ENCODE peak calls at places on chromosomes 13 and 19, in seven cellular contexts. C is psoas muscle, V is fibroblast of lung, M is lung, W is thoracic aorta, P is tibial artery, H is ascending aorta. Z is an unnamed sample.
A peak's percentile ranks its signal among the peaks of the same experiment; 100 is the strongest.

GRCh38 chr13:49585220-49586157 is at the start of gene RCBTB1:
- DNase-seq in C (peak; percentile 79), V (peak; percentile 58), P (peak; percentile 81), M (peak; percentile 77), W (peak; percentile 8), H (no peak), Z (peak; percentile 72)

GRCh38 chr13:33578786-33579185 is 239.2 kb upstream of the RFC3 start:
- DNase-seq in M (no peak), V (no peak), H (no peak), W (no peak), C (no peak), P (no peak), Z (peak; percentile 58)

GRCh38 chr13:51928231-51928630 is 66.5 kb downstream of the CCDC70 start:
- DNase-seq in M (no peak), C (no peak), W (no peak), V (no peak), H (no peak), P (no peak), Z (no peak)

GRCh38 chr13:57632276-57633140 is 964 bp downstream of the PCDH17 start:
- DNase-seq in C (peak; percentile 46), M (no peak), V (peak; percentile 31), H (no peak), W (no peak), P (peak; percentile 63), Z (peak; percentile 1)

GRCh38 chr13:99366075-99366987 is 59.1 kb upstream of the GPR183 start:
- DNase-seq in V (no peak), H (no peak), M (no peak), C (no peak), P (no peak), W (no peak), Z (no peak)

GRCh38 chr13:44855860-44856259 is 133.4 kb downstream of the NUFIP1 start:
- DNase-seq in V (no peak), M (no peak), C (no peak), P (no peak), H (no peak), W (no peak), Z (no peak)

GRCh38 chr13:32314968-32315254 is 252 bp downstream of the ZAR1L start:
- DNase-seq in V (peak; percentile 63), W (no peak), P (no peak), M (peak; percentile 51), H (no peak), C (no peak), Z (peak; percentile 68)

GRCh38 chr19:3642987-3643386 is 16.4 kb upstream of the CACTIN start:
- DNase-seq in H (no peak), C (no peak), V (no peak), M (no peak), W (no peak), P (no peak), Z (no peak)

GRCh38 chr19:22634450-22634827 is 315 bp downstream of the ZNF492 start:
- DNase-seq in C (no peak), V (no peak), H (no peak), M (no peak), P (no peak), W (no peak), Z (no peak)

GRCh38 chr13:39462456-39462855 is 140.5 kb downstream of the LHFPL6 start:
- DNase-seq in C (no peak), M (peak; percentile 57), H (no peak), V (no peak), P (no peak), W (no peak), Z (peak; percentile 71)

GRCh38 chr19:45262570-45262969 is 11.5 kb downstream of the MARK4 start:
- DNase-seq in H (no peak), M (no peak), C (no peak), W (no peak), P (no peak), V (no peak), Z (no peak)
- H3K4me3 ChIP-seq in H (no peak overlapping the region), M (no peak overlapping the region), C (no peak overlapping the region), W (no peak overlapping the region), P (no peak overlapping the region), V (no peak overlapping the region), Z (no peak overlapping the region)

GRCh38 chr13:75366380-75367280 is 115.3 kb downstream of the TBC1D4 start:
- DNase-seq in M (no peak), H (no peak), W (no peak), C (no peak), P (no peak), V (no peak), Z (peak; percentile 29)
- TF ChIP-seq CTCF in M (no peak), H (no peak), W (no peak), C (peak; percentile 21), P (no peak), V (no peak), Z (peak; percentile 1)

GRCh38 chr19:12664406-12665280 is 1.9 kb downstream of the MAN2B1 start:
- DNase-seq in M (no peak), W (no peak), P (no peak), V (no peak), C (no peak), H (no peak), Z (no peak)
- H3K4me3 ChIP-seq in M (no peak overlapping the region), W (no peak overlapping the region), P (no peak overlapping the region), V (no peak overlapping the region), C (peak overlapping the region; percentile 98), H (no peak overlapping the region), Z (no peak overlapping the region)

GRCh38 chr19:1826557-1827521 is 14.8 kb upstream of the ATP8B3 start:
- DNase-seq in P (no peak), C (no peak), M (no peak), H (no peak), W (no peak), V (no peak), Z (no peak)
- TF ChIP-seq CTCF in P (no peak), C (no peak), M (no peak), H (no peak), W (no peak), V (no peak), Z (no peak)

DNA sequence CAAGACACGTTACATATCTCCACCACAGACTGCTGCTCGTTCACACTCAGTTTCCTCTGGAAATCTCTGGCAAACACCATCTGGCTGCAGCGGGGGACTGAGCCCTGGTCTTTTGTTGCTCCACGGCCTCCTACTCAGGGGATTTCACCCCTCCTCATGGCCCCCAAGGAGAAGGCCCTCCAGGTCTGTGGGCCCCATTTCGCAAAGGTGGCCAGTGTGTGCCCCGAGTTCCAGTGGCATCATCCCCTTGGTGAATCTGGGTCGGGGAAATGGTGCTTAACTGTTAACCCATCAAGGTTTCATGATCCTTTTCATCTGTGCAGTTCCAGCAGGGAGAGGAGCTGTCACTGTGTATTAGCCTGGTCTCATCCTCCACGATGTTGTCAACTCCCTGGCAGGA is 235.4 kb upstream of the MAB21L1 start:
- DNase-seq in V (no peak), M (no peak), C (no peak), P (no peak), W (no peak), H (no peak), Z (no peak)
- H3K4me3 ChIP-seq in V (no peak overlapping the region), M (no peak overlapping the region), C (no peak overlapping the region), P (no peak overlapping the region), W (no peak overlapping the region), H (no peak overlapping the region), Z (no peak overlapping the region)

GRCh38 chr19:53912653-53913052 is 3.6 kb downstream of the CACNG7 start:
- DNase-seq in M (no peak), H (no peak), W (no peak), C (no peak), V (no peak), P (no peak), Z (no peak)

GRCh38 chr19:53910170-53910518 is 1.1 kb downstream of the CACNG7 start:
- DNase-seq in M (no peak), P (no peak), C (peak; percentile 17), W (no peak), H (no peak), V (no peak), Z (peak; percentile 31)

GRCh38 chr19:53915000-53915399 is 5.9 kb downstream of the CACNG7 start:
- DNase-seq in C (no peak), P (no peak), V (no peak), H (no peak), M (no peak), W (no peak), Z (no peak)

GRCh38 chr19:53917356-53917755 is 8.3 kb downstream of the CACNG7 start:
- DNase-seq in P (no peak), H (no peak), M (no peak), V (no peak), C (no peak), W (no peak), Z (no peak)

GRCh38 chr19:53916004-53916403 is 6.9 kb downstream of the CACNG7 start:
- DNase-seq in H (no peak), C (no peak), M (no peak), W (no peak), P (no peak), V (no peak), Z (no peak)
- TF ChIP-seq CTCF in H (no peak), C (no peak), M (no peak), W (no peak), P (no peak), V (no peak), Z (no peak)

GRCh38 chr19:5340637-5341447 is at the start of gene PTPRS:
- DNase-seq in H (no peak), P (peak; percentile 76), W (no peak), M (peak; percentile 65), V (peak; percentile 70), C (peak; percentile 86), Z (peak; percentile 71)
- H3K4me3 ChIP-seq in H (peak within 1 kb of the TSS; percentile 71), P (peak within 1 kb of the TSS; percentile 50), W (peak within 1 kb of the TSS; percentile 73), M (peak within 1 kb of the TSS; percentile 28), V (peak within 1 kb of the TSS; percentile 55), C (peak within 1 kb of the TSS; percentile 58), Z (peak within 1 kb of the TSS; percentile 56)

Z was measured in cardiac fibroblast.